ENCODE peak calls at places on chromosomes 2 and 18, in seven cellular contexts. S is H1, U is SK-N-SH, O is upper lobe of left lung, E is tibial nerve, Q is ovary, G is sigmoid colon. I is an unnamed sample.

GRCh38 chr2:37232131-37232933 is 874 bp downstream of the NDUFAF7 start:
- DNase-seq in S (no peak), G (peak; percentile 68), O (no peak), U (peak; percentile 64), E (peak; percentile 7), Q (peak; percentile 18), I (peak; percentile 19)

GRCh38 chr2:240635998-240636547 is 10.8 kb downstream of the GPR35 start:
- DNase-seq in O (no peak), S (no peak), E (no peak), U (no peak), G (peak; percentile 18), Q (no peak), I (no peak)

GRCh38 chr18:75360206-75360605 is 67.3 kb downstream of the SMIM21 start:
- DNase-seq in G (no peak), E (no peak), O (no peak), U (no peak), Q (peak; percentile 40), S (no peak), I (no peak)

GRCh38 chr2:181074457-181074856 is 94.1 kb downstream of the UBE2E3 start:
- DNase-seq in Q (no peak), U (no peak), E (no peak), G (no peak), S (no peak), O (no peak), I (no peak)

GRCh38 chr2:225140761-225141160 is 98.5 kb upstream of the DOCK10 start:
- DNase-seq in U (no peak), G (no peak), S (no peak), O (no peak), Q (no peak), E (no peak), I (no peak)

GRCh38 chr18:56139372-56139771 is 499.0 kb downstream of the TXNL1 start:
- DNase-seq in O (no peak), S (no peak), U (no peak), Q (no peak), G (no peak), E (no peak), I (no peak)

GRCh38 chr18:49052891-49053644 is 102.3 kb upstream of the SMAD7 start:
- DNase-seq in Q (no peak), S (no peak), G (no peak), U (peak; percentile 75), O (no peak), E (no peak), I (no peak)

GRCh38 chr18:54223568-54224241 is 764 bp downstream of the MBD2 start:
- DNase-seq in S (no peak), E (peak; percentile 70), U (peak; percentile 40), Q (peak; percentile 66), G (peak; percentile 92), O (no peak), I (peak; percentile 86)

GRCh38 chr2:149017116-149017985 is 21.1 kb upstream of the LYPD6B start:
- DNase-seq in G (peak; percentile 82), E (peak; percentile 91), O (no peak), Q (peak; percentile 73), U (peak; percentile 77), S (peak; percentile 27), I (peak; percentile 83)

GRCh38 chr18:2952605-2953004 is 60.3 kb downstream of the LPIN2 start:
- DNase-seq in G (no peak), Q (no peak), U (no peak), S (no peak), O (no peak), E (no peak), I (no peak)

GRCh38 chr2:23574919-23575654 is 190.1 kb downstream of the KLHL29 start:
- DNase-seq in U (no peak), O (no peak), S (peak; percentile 21), Q (no peak), G (no peak), E (no peak), I (no peak)

GRCh38 chr2:46814160-46814559 is 101.4 kb downstream of the MCFD2 start:
- DNase-seq in S (no peak), U (peak; percentile 5), E (peak; percentile 57), G (peak; percentile 88), Q (peak; percentile 83), O (no peak), I (peak; percentile 31)

GRCh38 chr2:98454073-98454472 is 9.4 kb downstream of the INPP4A start:
- DNase-seq in E (no peak), G (peak; percentile 52), O (no peak), S (no peak), Q (no peak), U (no peak), I (no peak)

GRCh38 chr2:43276962-43277383 is 50.6 kb upstream of the ZFP36L2 start:
- DNase-seq in E (no peak), O (no peak), U (peak; percentile 56), Q (peak; percentile 64), S (no peak), G (peak; percentile 70), I (no peak)

GRCh38 chr18:28791101-28791500 is 614.2 kb upstream of the CDH2 start:
- DNase-seq in U (no peak), G (no peak), O (no peak), E (no peak), S (no peak), Q (no peak), I (no peak)

GRCh38 chr18:13381907-13382682 is 163.5 kb downstream of the LDLRAD4 start:
- DNase-seq in G (peak; percentile 88), Q (peak; percentile 46), O (peak; percentile 86), U (peak; percentile 73), S (no peak), E (peak; percentile 55), I (peak; percentile 66)

GRCh38 chr2:239473211-239473805 is 72.5 kb upstream of the HDAC4 start:
- DNase-seq in O (no peak), E (no peak), S (no peak), G (peak; percentile 48), Q (no peak), U (no peak), I (no peak)

GRCh38 chr2:117942958-117943672 is 70.8 kb downstream of the CCDC93 start:
- DNase-seq in O (no peak), U (no peak), Q (no peak), S (no peak), G (no peak), E (no peak), I (no peak)

GRCh38 chr2:19504400-19505198 is 146.2 kb upstream of the OSR1 start:
- DNase-seq in E (no peak), S (no peak), U (no peak), G (no peak), O (no peak), Q (no peak), I (no peak)

GRCh38 chr18:77858331-77858730 is 608.7 kb downstream of the GALR1 start:
- DNase-seq in Q (no peak), G (no peak), U (no peak), O (peak; percentile 14), E (no peak), S (no peak), I (no peak)

GRCh38 chr2:4219121-4219520 is 515.7 kb downstream of the DCDC2C start:
- DNase-seq in G (no peak), S (no peak), U (no peak), Q (no peak), E (no peak), O (no peak), I (no peak)

GRCh38 chr18:61333746-61334490 is 688 bp downstream of the CDH20 start:
- DNase-seq in S (no peak), U (peak; percentile 78), O (peak; percentile 77), E (no peak), G (no peak), Q (no peak), I (no peak)

GRCh38 chr2:165610591-165611029 is 141.1 kb downstream of the CSRNP3 start:
- DNase-seq in E (no peak), Q (no peak), S (no peak), O (no peak), G (no peak), U (no peak), I (no peak)

GRCh38 chr2:56337342-56337741 is 153.6 kb downstream of the CCDC85A start:
- DNase-seq in O (no peak), Q (no peak), G (no peak), U (no peak), S (no peak), E (no peak), I (no peak)

GRCh38 chr18:26059357-26059756 is 31.1 kb downstream of the SS18 start:
- DNase-seq in G (no peak), Q (no peak), U (no peak), S (no peak), E (no peak), O (no peak), I (no peak)

GRCh38 chr2:71001592-71002570 is 7.2 kb upstream of the TEX261 start:
- DNase-seq in E (no peak), O (peak; percentile 28), U (peak; percentile 32), G (peak; percentile 46), S (no peak), Q (no peak), I (no peak)

GRCh38 chr2:190979906-190980629 is 33.9 kb downstream of the STAT1 start:
- DNase-seq in G (peak; percentile 76), S (no peak), O (no peak), Q (peak; percentile 68), E (peak; percentile 29), U (peak; percentile 77), I (peak; percentile 49)

GRCh38 chr2:128628996-128629395 is 310.3 kb upstream of the HS6ST1 start:
- DNase-seq in U (no peak), O (no peak), S (no peak), Q (no peak), E (no peak), G (peak; percentile 18), I (no peak)
- TF ChIP-seq EP300 in U (no peak), O (no peak), S (no peak), Q (no peak), E (no peak), G (no peak), I (no peak)

GRCh38 chr2:96866586-96866985 is 3.3 kb downstream of the SEMA4C start:
- DNase-seq in G (no peak), Q (no peak), U (no peak), S (no peak), E (no peak), O (peak; percentile 64), I (no peak)
- H3K36me3 ChIP-seq in G (peaks cover 59% of the 10 kb centered on the region), Q (no peaks in the 10 kb centered on the region), U (peaks cover 5% of the 10 kb centered on the region), S (peaks cover 47% of the 10 kb centered on the region), E (peaks cover 3% of the 10 kb centered on the region), O (peaks cover 47% of the 10 kb centered on the region), I (no peaks in the 10 kb centered on the region)

GRCh38 chr2:12705742-12706141 is 11.0 kb upstream of the TRIB2 start:
- DNase-seq in G (no peak), Q (no peak), O (no peak), E (no peak), U (no peak), S (no peak), I (no peak)
- H3K9me3 ChIP-seq in G (no peaks in the 10 kb centered on the region), Q (no peaks in the 10 kb centered on the region), O (no peaks in the 10 kb centered on the region), E (no peaks in the 10 kb centered on the region), U (no peaks in the 10 kb centered on the region), S (no peaks in the 10 kb centered on the region), I (no peaks in the 10 kb centered on the region)

GRCh38 chr18:62812242-62812641 is 96.9 kb downstream of the PHLPP1 start:
- DNase-seq in O (no peak), Q (no peak), U (no peak), S (no peak), G (no peak), E (no peak), I (no peak)
- TF ChIP-seq EP300 in O (no peak), Q (no peak), U (no peak), S (no peak), G (no peak), E (no peak), I (no peak)

GRCh38 chr2:134954065-134954464 is 35.4 kb downstream of the CCNT2 start:
- DNase-seq in G (no peak), Q (no peak), S (no peak), U (no peak), O (no peak), E (no peak), I (no peak)
- H3K36me3 ChIP-seq in G (peaks cover 88% of the 10 kb centered on the region), Q (no peaks in the 10 kb centered on the region), S (peaks cover 46% of the 10 kb centered on the region), U (peaks cover 79% of the 10 kb centered on the region), O (peaks cover 39% of the 10 kb centered on the region), E (no peaks in the 10 kb centered on the region), I (no peaks in the 10 kb centered on the region)

I was measured in transverse colon.